ENCODE peak calls at places on chromosomes 11 and 22, in seven cellular contexts. A is transverse colon, P is neural progenitor cell, N is hepatocyte, M is GM23338, E is body of pancreas, S is astrocyte. W is an unnamed sample.

GRCh38 chr22:35681454-35682050 is 33.3 kb downstream of the APOL6 start:
- DNase-seq in E (no peak), P (no peak), A (no peak), S (no peak), M (no peak), N (no peak), W (no peak)

GRCh38 chr22:41523464-41524221 is 20.6 kb downstream of the POLR3H start:
- DNase-seq in N (no peak), P (no peak), E (peak; percentile 30), A (no peak), M (peak; percentile 66), S (peak; percentile 46), W (peak; percentile 86)

GRCh38 chr11:93903989-93904388 is 53.6 kb upstream of the VSTM5 start:
- DNase-seq in N (peak; percentile 16), A (no peak), E (no peak), M (peak; percentile 40), S (no peak), P (peak; percentile 8), W (peak; percentile 23)

GRCh38 chr11:117627259-117627658 is 169.8 kb downstream of the DSCAML1 start:
- DNase-seq in A (no peak), S (no peak), M (no peak), P (no peak), E (no peak), N (no peak), W (no peak)

GRCh38 chr11:131692961-131693360 is 322.5 kb downstream of the NTM start:
- DNase-seq in M (no peak), P (no peak), E (no peak), N (no peak), S (no peak), A (no peak), W (no peak)

GRCh38 chr22:46737105-46737975 is 712 bp downstream of the CERK start:
- DNase-seq in P (peak; percentile 72), M (peak; percentile 65), A (peak; percentile 59), S (peak; percentile 22), N (peak; percentile 73), E (peak; percentile 46), W (peak; percentile 92)

GRCh38 chr11:92834296-92835020 is 135.0 kb upstream of the MTNR1B start:
- DNase-seq in E (no peak), M (no peak), P (no peak), S (no peak), N (no peak), A (no peak), W (no peak)

GRCh38 chr11:93591247-93591898 is 48.2 kb upstream of the SMCO4 start:
- DNase-seq in S (peak; percentile 79), E (no peak), N (no peak), P (no peak), A (no peak), M (no peak), W (no peak)

GRCh38 chr22:48734359-48734758 is 1093.3 kb downstream of the BRD1 start:
- DNase-seq in S (no peak), M (no peak), E (no peak), P (no peak), N (no peak), A (no peak), W (no peak)

GRCh38 chr11:70485326-70486025 is 87.1 kb downstream of the CTTN start:
- DNase-seq in S (no peak), A (no peak), E (no peak), P (no peak), N (no peak), M (no peak), W (no peak)

GRCh38 chr11:123562166-123562565 is 92.3 kb downstream of the SCN3B start:
- DNase-seq in A (no peak), P (no peak), N (no peak), E (peak; percentile 40), M (no peak), S (no peak), W (no peak)

GRCh38 chr11:102620858-102621561 is 4.1 kb downstream of the MMP20 start:
- DNase-seq in S (peak; percentile 75), M (no peak), P (no peak), E (no peak), A (no peak), N (no peak), W (no peak)

GRCh38 chr22:49604732-49605302 is 222.9 kb downstream of the BRD1 start:
- DNase-seq in M (peak; percentile 1), E (no peak), P (no peak), S (no peak), A (no peak), N (no peak), W (no peak)

GRCh38 chr11:90176069-90176468 is 41.6 kb downstream of the NAALAD2 start:
- DNase-seq in E (no peak), M (no peak), N (no peak), A (no peak), P (no peak), S (no peak), W (no peak)

GRCh38 chr11:76150141-76150540 is 56.2 kb downstream of the WNT11 start:
- DNase-seq in E (no peak), M (no peak), P (no peak), S (no peak), N (no peak), A (no peak), W (peak; percentile 33)

GRCh38 chr11:95516786-95517185 is 272.8 kb downstream of the FAM76B start:
- DNase-seq in A (no peak), N (no peak), E (no peak), M (no peak), P (no peak), S (peak; percentile 51), W (no peak)

GRCh38 chr11:6635082-6635932 is 16.1 kb upstream of the TPP1 start:
- DNase-seq in N (peak; percentile 51), E (peak; percentile 58), A (peak; percentile 49), M (no peak), P (no peak), S (no peak), W (no peak)

GRCh38 chr11:47716692-47717091 is 1.5 kb upstream of the AGBL2 start:
- DNase-seq in M (no peak), A (no peak), N (no peak), E (no peak), S (no peak), P (no peak), W (no peak)

GRCh38 chr11:27471067-27471587 is 1.5 kb downstream of the LGR4 start:
- DNase-seq in A (peak; percentile 27), M (peak; percentile 51), S (no peak), E (peak; percentile 30), P (peak; percentile 26), N (peak; percentile 13), W (peak; percentile 18)

GRCh38 chr11:17525570-17525969 is 18.6 kb downstream of the USH1C start:
- DNase-seq in N (no peak), M (no peak), P (no peak), A (no peak), E (no peak), S (no peak), W (no peak)

DNA sequence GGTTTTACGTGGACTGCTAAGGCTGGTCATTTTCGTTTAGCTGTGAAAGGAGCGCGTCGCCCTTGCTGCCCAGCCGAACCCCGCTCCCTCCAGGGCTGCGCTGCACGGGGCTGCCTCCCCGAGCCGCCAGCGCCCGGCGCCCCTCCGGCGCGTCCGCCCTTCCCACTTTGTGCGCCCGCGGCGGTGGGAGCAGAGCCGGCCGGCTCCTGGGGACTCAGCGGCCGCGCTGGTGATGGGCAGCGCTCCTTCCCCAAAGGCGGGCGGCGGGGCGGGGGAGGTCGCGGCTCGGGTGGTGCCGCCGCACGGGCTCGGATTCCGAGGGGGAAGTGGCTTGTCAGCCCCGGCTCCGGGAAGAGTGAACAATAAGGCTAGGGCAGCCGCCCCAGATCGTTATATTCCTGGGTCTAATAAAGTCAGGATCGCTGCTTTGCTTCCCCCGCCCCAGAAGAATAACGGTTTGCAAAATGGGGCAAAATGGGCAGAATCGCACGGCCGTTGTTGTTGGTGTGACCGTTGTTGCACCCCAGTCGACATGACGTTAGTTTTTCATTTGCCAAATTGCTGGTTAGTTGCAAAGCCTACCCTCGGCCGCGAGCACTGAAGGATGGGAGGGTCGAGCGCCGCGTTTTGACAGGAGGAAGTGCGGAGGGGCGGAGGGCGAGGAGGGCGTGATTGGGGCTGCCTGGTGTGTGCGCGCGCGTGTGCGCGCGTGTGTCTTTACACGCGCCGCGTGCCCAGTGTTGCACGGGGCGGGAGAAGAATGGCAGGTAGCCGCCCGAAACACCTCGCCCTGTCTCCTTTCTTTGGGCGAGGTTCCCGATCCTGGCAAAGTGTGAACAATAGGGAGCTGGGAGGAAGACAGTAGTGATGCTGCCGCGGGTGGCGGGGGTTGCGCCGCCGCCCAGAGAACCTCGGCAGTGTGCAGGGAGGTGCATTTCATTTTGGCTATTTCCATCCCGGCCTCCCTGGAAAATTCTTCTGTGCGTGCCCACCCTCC is 829 bp downstream of the NCAM1 start:
- DNase-seq in A (peak; percentile 8), E (no peak), S (no peak), M (peak; percentile 49), N (peak; percentile 28), P (peak; percentile 69), W (peak; percentile 65)
- H3K4me3 ChIP-seq in A (peak overlapping the region; percentile 37), E (peak overlapping the region; percentile 20), S (peak overlapping the region; percentile 79), M (peak overlapping the region; percentile 89), N (peak overlapping the region; percentile 39), P (peak overlapping the region; percentile 82), W (peak overlapping the region; percentile 57)

GRCh38 chr22:39935116-39935515 is 25.1 kb upstream of the TMA7B start:
- DNase-seq in P (peak; percentile 40), M (no peak), N (no peak), A (no peak), E (no peak), S (no peak), W (no peak)
- H3K27me3 ChIP-seq in P (peaks cover 8% of the 10 kb centered on the region), M (no peaks in the 10 kb centered on the region), N (peaks cover 46% of the 10 kb centered on the region), A (peaks cover 17% of the 10 kb centered on the region), E (no peaks in the 10 kb centered on the region), S (peaks cover 53% of the 10 kb centered on the region), W (no peaks in the 10 kb centered on the region)

DNA sequence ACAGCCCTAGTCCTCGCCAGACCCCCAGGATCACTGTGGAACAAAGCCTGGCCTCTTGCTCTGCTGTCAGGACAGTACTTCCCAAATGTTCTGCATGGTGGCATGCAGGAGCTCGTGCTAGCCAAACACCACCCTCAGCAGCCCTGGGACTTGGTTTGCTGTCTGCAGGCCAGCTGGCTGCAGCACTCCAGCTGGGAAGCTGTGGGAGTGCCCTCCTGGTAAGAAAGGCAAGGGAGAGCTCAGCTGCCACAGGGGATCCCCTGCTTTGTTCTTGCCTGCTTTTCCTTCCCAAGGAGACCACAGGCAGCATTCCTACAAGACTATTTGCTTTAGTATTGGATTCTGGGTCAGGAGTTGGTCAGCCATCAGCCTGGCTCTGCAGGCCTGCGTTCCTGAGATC is 27.9 kb downstream of the TCIRG1 start:
- DNase-seq in S (peak; percentile 25), P (no peak), N (no peak), M (no peak), E (no peak), A (no peak), W (no peak)
- H3K36me3 ChIP-seq in S (peaks cover 8% of the 10 kb centered on the region), P (peaks cover 3% of the 10 kb centered on the region), N (peaks cover 7% of the 10 kb centered on the region), M (peaks cover 78% of the 10 kb centered on the region), E (no peaks in the 10 kb centered on the region), A (no peaks in the 10 kb centered on the region), W (peaks cover 66% of the 10 kb centered on the region)

DNA sequence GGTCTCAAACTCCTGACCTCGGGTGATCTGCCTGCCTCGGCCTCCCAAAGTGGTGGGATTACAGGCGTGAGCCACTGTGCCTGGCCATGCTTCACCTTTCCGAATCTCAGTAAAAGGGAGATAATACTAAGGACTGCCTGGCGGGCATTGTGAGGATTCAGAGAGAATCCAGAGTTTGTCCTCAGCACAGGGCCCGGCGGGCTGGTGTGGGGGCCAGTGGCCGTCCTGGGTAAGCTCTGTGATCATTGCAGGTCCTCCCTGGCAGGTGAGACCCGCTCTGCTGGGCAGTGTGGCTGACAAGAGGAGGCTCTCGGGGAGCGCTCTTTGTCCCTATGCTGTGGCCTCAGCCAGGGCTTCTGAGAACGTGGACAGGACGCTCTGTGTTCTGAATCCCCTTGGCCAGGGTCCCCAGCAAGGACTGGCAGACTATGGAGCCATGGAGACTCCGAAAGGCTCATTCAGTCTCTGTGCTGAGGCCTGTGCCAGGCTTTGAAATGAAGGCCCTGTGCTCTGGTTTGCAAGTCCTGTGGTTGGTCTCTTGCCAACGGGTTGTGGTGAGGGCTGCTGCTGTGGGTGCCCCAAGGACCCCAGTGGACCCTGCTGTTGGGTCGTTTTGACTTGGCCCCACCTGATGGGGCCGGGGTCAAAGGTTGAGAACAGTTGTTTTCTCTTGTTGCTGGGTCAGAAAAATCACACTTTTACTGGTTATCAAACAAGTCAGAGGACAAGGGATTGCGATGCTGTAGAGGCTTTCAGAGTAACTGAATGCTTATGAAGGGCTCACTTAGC is 2.1 kb downstream of the TPCN2 start:
- DNase-seq in M (no peak), P (no peak), A (no peak), S (no peak), N (no peak), E (no peak), W (peak; percentile 45)
- H3K4me3 ChIP-seq in M (no peak overlapping the region), P (no peak overlapping the region), A (no peak overlapping the region), S (no peak overlapping the region), N (no peak overlapping the region), E (no peak overlapping the region), W (no peak overlapping the region)